ENCODE peak calls at places on chromosome 7, in nine cellular contexts. W, B, A, M, Q, E, G, Z and V are unnamed samples.

GRCh38 chr7:66307591-66308215 is 102.6 kb downstream of the TPST1 start:
- DNase-seq in W (peak; percentile 48), B (peak; percentile 38), A (no peak), M (no peak), Q (no peak), E (no peak), G (no peak), Z (no peak), V (peak; percentile 23)

GRCh38 chr7:107643407-107643806 is 17.2 kb upstream of the SLC26A4 start:
- DNase-seq in W (peak; percentile 79), B (no peak), A (no peak), M (no peak), Q (no peak), E (no peak), G (no peak), Z (no peak), V (peak; percentile 70)

GRCh38 chr7:108127461-108127860 is 2.7 kb downstream of the LAMB4 start:
- DNase-seq in W (no peak), B (no peak), A (no peak), M (no peak), Q (no peak), E (no peak), G (no peak), Z (no peak), V (no peak)

GRCh38 chr7:30988346-30989005 is 24.7 kb downstream of the GHRHR start:
- DNase-seq in W (no peak), B (peak; percentile 48), A (peak; percentile 73), M (peak; percentile 65), Q (peak; percentile 66), E (peak; percentile 86), G (peak; percentile 67), Z (no peak), V (no peak)

GRCh38 chr7:2607122-2607912 is 24.5 kb upstream of the TTYH3 start:
- DNase-seq in W (no peak), B (no peak), A (peak; percentile 44), M (peak; percentile 71), Q (peak; percentile 86), E (no peak), G (no peak), Z (no peak), V (no peak)

GRCh38 chr7:40095695-40096327 is 38.6 kb downstream of the MPLKIP start:
- DNase-seq in W (no peak), B (no peak), A (no peak), M (no peak), Q (no peak), E (no peak), G (no peak), Z (no peak), V (no peak)

GRCh38 chr7:38410056-38410455 is 136.6 kb upstream of the TARP start:
- DNase-seq in W (no peak), B (peak; percentile 68), A (no peak), M (no peak), Q (no peak), E (no peak), G (no peak), Z (no peak), V (no peak)

GRCh38 chr7:5646846-5647245 is 134.6 kb downstream of the RNF216 start:
- DNase-seq in W (no peak), B (no peak), A (no peak), M (no peak), Q (peak; percentile 0), E (no peak), G (no peak), Z (no peak), V (peak; percentile 33)

GRCh38 chr7:124250297-124251034 is 217.6 kb upstream of the TMEM229A start:
- DNase-seq in W (no peak), B (no peak), A (no peak), M (no peak), Q (no peak), E (no peak), G (no peak), Z (no peak), V (no peak)

GRCh38 chr7:151992375-151992774 is 33.1 kb upstream of the GALNT11 start:
- DNase-seq in W (peak; percentile 15), B (peak; percentile 40), A (peak; percentile 48), M (peak; percentile 41), Q (peak; percentile 76), E (peak; percentile 70), G (peak; percentile 91), Z (no peak), V (no peak)

GRCh38 chr7:71518880-71519279 is 386.9 kb downstream of the GALNT17 start:
- DNase-seq in W (no peak), B (no peak), A (no peak), M (no peak), Q (no peak), E (no peak), G (no peak), Z (no peak), V (no peak)

GRCh38 chr7:99325597-99326407 is at the start of gene ARPC1A:
- DNase-seq in W (peak; percentile 83), B (peak; percentile 93), A (peak; percentile 89), M (peak; percentile 90), Q (peak; percentile 96), E (peak; percentile 86), G (peak; percentile 97), Z (peak; percentile 86), V (peak; percentile 91)
- TF ChIP-seq CTCF in W (peak; percentile 47), B (peak; percentile 40), A (no peak), M (no peak), Q (peak; percentile 6), E (no peak), G (peak; percentile 62), Z (no peak), V (peak; percentile 70)

GRCh38 chr7:54841772-54842707 is 83.0 kb upstream of the SEC61G start:
- DNase-seq in W (peak; percentile 54), B (peak; percentile 36), A (no peak), M (peak; percentile 31), Q (peak; percentile 62), E (peak; percentile 66), G (peak; percentile 78), Z (no peak), V (no peak)
- TF ChIP-seq CTCF in W (peak; percentile 68), B (no peak), A (peak; percentile 28), M (no peak), Q (peak; percentile 24), E (peak; percentile 72), G (peak; percentile 88), Z (peak; percentile 6), V (peak; percentile 71)

GRCh38 chr7:24082826-24083225 is 201.2 kb upstream of the NPY start:
- DNase-seq in W (no peak), B (no peak), A (no peak), M (no peak), Q (no peak), E (no peak), G (no peak), Z (no peak), V (no peak)
- TF ChIP-seq CTCF in W (no peak), B (no peak), A (no peak), M (no peak), Q (no peak), E (no peak), G (no peak), Z (no peak), V (no peak)

GRCh38 chr7:142669074-142669654 is 80.1 kb upstream of the PRSS1 start:
- DNase-seq in W (peak; percentile 11), B (no peak), A (no peak), M (no peak), Q (no peak), E (no peak), G (no peak), Z (no peak), V (peak; percentile 12)
- TF ChIP-seq CTCF in W (peak; percentile 36), B (peak; percentile 34), A (no peak), M (no peak), Q (no peak), E (no peak), G (peak; percentile 80), Z (peak; percentile 47), V (peak; percentile 72)